ENCODE peak calls at places on chromosomes 4 and X, in eight cellular contexts. N is EL; R is bronchial epithelial cell; J is suprapubic skin; D is activated CD8-positive, alpha-beta memory T cell treated with anti-CD3 and anti-CD28 coated beads, Interleukin-2, amount 10 ng/mL, durations not matched to agents 7 days and 5 days; C is A172; F is NCI-H2081; T is NCI-H1105 treated with DMSO at 0.1 percent for 48 hours. Q is an unnamed sample.

GRCh38 chr4:102778720-102779119 is 18.0 kb upstream of the MANBA start:
- DNase-seq in R (peak), F (no peak), J (no peak), D (no peak), N (no peak), C (no peak), T (no peak), Q (no peak)

GRCh38 chrX:100407784-100408642 is 2.1 kb downstream of the PCDH19 start:
- DNase-seq in D (no peak), N (no peak), F (no peak), T (no peak), J (no peak), R (no peak), C (no peak), Q (no peak)

GRCh38 chr4:54840992-54841768 is 183.4 kb downstream of the KIT start:
- DNase-seq in C (peak), T (no peak), J (no peak), F (no peak), R (no peak), D (no peak), N (peak), Q (peak)

GRCh38 chr4:84639143-84639542 is 56.2 kb downstream of the CDS1 start:
- DNase-seq in C (no peak), J (no peak), N (no peak), F (no peak), T (no peak), R (no peak), D (no peak), Q (no peak)

GRCh38 chrX:48689143-48689920 is 5.7 kb downstream of the WAS start:
- DNase-seq in F (no peak), C (no peak), N (no peak), J (no peak), T (no peak), R (no peak), D (no peak), Q (no peak)

GRCh38 chr4:147108409-147108808 is 162.7 kb upstream of the TTC29 start:
- DNase-seq in J (no peak), C (no peak), D (no peak), N (no peak), F (no peak), T (no peak), R (no peak), Q (no peak)

GRCh38 chrX:47218920-47219815 is 687 bp downstream of the CDK16 start:
- DNase-seq in N (peak), D (peak), C (no peak), J (no peak), R (no peak), F (no peak), T (no peak), Q (no peak)

GRCh38 chr4:87559090-87559837 is 30.1 kb upstream of the SPARCL1 start:
- DNase-seq in N (peak), R (no peak), F (peak), T (peak), J (no peak), C (no peak), D (peak), Q (no peak)

GRCh38 chr4:139808381-139809206 is 143.0 kb downstream of the MGST2 start:
- DNase-seq in N (no peak), D (no peak), J (no peak), F (peak), R (no peak), C (no peak), T (peak), Q (no peak)

GRCh38 chr4:165532976-165533375 is 154.2 kb downstream of the CPE start:
- DNase-seq in D (no peak), N (no peak), T (no peak), J (no peak), R (no peak), C (no peak), F (peak), Q (no peak)

GRCh38 chrX:1420371-1420770 is 28.5 kb upstream of the SLC25A6 start:
- DNase-seq in R (no peak), T (no peak), F (no peak), D (no peak), C (no peak), J (peak), N (no peak), Q (peak)

GRCh38 chr4:39808231-39808749 is 110.4 kb downstream of the UBE2K start:
- DNase-seq in R (no peak), N (no peak), D (no peak), J (peak), C (no peak), T (no peak), F (no peak), Q (no peak)

GRCh38 chr4:185143596-185143969 is 517 bp downstream of the SLC25A4 start:
- DNase-seq in T (peak), D (no peak), R (peak), J (no peak), F (peak), C (peak), N (peak), Q (peak)

GRCh38 chr4:173014113-173014558 is 154.5 kb upstream of the GALNT7 start:
- DNase-seq in F (peak), D (no peak), C (peak), T (no peak), N (peak), J (no peak), R (peak), Q (no peak)

GRCh38 chr4:4534515-4535145 is 7.2 kb downstream of the STX18 start:
- DNase-seq in F (no peak), R (no peak), T (no peak), D (no peak), C (no peak), N (no peak), J (no peak), Q (no peak)

GRCh38 chr4:27692098-27692679 is 831.5 kb downstream of the STIM2 start:
- DNase-seq in R (peak), D (no peak), N (peak), T (peak), J (no peak), C (peak), F (peak), Q (peak)

GRCh38 chrX:9538544-9539045 is 73.7 kb downstream of the TBL1X start:
- DNase-seq in T (peak), D (no peak), F (peak), J (no peak), C (no peak), R (no peak), N (no peak), Q (no peak)

GRCh38 chrX:23901065-23901464 is 6.7 kb downstream of the APOO start:
- DNase-seq in T (no peak), F (no peak), N (peak), J (no peak), R (peak), C (peak), D (peak), Q (no peak)

GRCh38 chrX:97389761-97390192 is 506.1 kb downstream of the RPA4 start:
- DNase-seq in D (no peak), F (no peak), J (no peak), N (peak), T (no peak), R (peak), C (peak), Q (no peak)

GRCh38 chrX:9598344-9598743 is 133.5 kb downstream of the TBL1X start:
- DNase-seq in T (no peak), C (peak), F (no peak), R (no peak), D (no peak), J (no peak), N (no peak), Q (no peak)

GRCh38 chr4:105896461-105896939 is 1.2 kb downstream of the NPNT start:
- DNase-seq in T (no peak), F (no peak), C (no peak), R (no peak), D (no peak), N (no peak), J (no peak), Q (no peak)

GRCh38 chr4:174503079-174503724 is 19.1 kb downstream of the HPGD start:
- DNase-seq in N (no peak), F (no peak), D (no peak), J (no peak), T (no peak), R (peak), C (peak), Q (no peak)

GRCh38 chrX:140548985-140549384 is 44.1 kb upstream of the SOX3 start:
- DNase-seq in N (no peak), J (no peak), R (no peak), T (no peak), F (no peak), D (no peak), C (no peak), Q (no peak)

GRCh38 chrX:138349351-138349750 is 362.2 kb downstream of the FGF13 start:
- DNase-seq in T (no peak), R (no peak), D (no peak), J (no peak), N (no peak), C (no peak), F (no peak), Q (no peak)

GRCh38 chr4:84967292-84967651 is 782 bp upstream of the WDFY3 start:
- DNase-seq in R (peak), D (no peak), T (no peak), F (no peak), C (peak), N (peak), J (no peak), Q (peak)

GRCh38 chr4:110087116-110087708 is 111.2 kb downstream of the ELOVL6 start:
- DNase-seq in C (peak), F (peak), D (no peak), J (no peak), T (peak), R (peak), N (peak), Q (peak)

GRCh38 chr4:24589448-24589847 is 5.1 kb upstream of the DHX15 start:
- DNase-seq in T (no peak), C (no peak), D (peak), J (no peak), R (no peak), F (no peak), N (no peak), Q (no peak)

GRCh38 chr4:17475481-17475880 is 36.4 kb downstream of the QDPR start:
- DNase-seq in T (no peak), N (peak), F (no peak), C (no peak), D (no peak), J (no peak), R (peak), Q (no peak)

GRCh38 chrX:104968241-104968640 is 252.3 kb downstream of the TEX13A start:
- DNase-seq in T (no peak), C (no peak), R (no peak), F (no peak), J (no peak), N (no peak), D (no peak), Q (no peak)

GRCh38 chrX:132443196-132443595 is 45.6 kb downstream of the MBNL3 start:
- DNase-seq in D (no peak), R (no peak), J (no peak), C (no peak), T (no peak), F (no peak), N (no peak), Q (no peak)

GRCh38 chr4:147481577-147482109 is 746 bp downstream of the EDNRA start:
- DNase-seq in C (no peak), F (no peak), R (no peak), D (no peak), J (no peak), N (no peak), T (peak), Q (no peak)

GRCh38 chr4:103754844-103755243 is 35.1 kb upstream of the TACR3 start:
- DNase-seq in F (peak), J (no peak), D (no peak), N (no peak), C (peak), R (peak), T (peak), Q (no peak)

GRCh38 chrX:46317158-46317557 is 228.1 kb downstream of the ZNF674 start:
- DNase-seq in D (no peak), T (no peak), R (peak), N (no peak), F (no peak), J (no peak), C (no peak), Q (no peak)

Q was measured in pons.